ENCODE peak calls at places on chromosome 20, in ten cellular contexts. F is left ventricle myocardium inferior, Y is mesendoderm, U is H1, A is psoas muscle, E is GM23248, G is gastrocnemius medialis, V is cardiac muscle cell, C is endothelial cell of umbilical vein, W is upper lobe of right lung. L is an unnamed sample.

GRCh38 chr20:17680128-17680835 is 1.8 kb downstream of the RRBP1 start:
- DNase-seq in F (peak; percentile 43), Y (peak; percentile 94), U (no peak), A (peak; percentile 72), E (peak; percentile 79), G (peak; percentile 23), V (peak; percentile 26), C (peak; percentile 46), W (peak; percentile 82), L (peak; percentile 37)

GRCh38 chr20:1891263-1892121 is 3.7 kb upstream of the SIRPA start:
- DNase-seq in F (no peak), Y (peak; percentile 71), U (no peak), A (no peak), E (no peak), G (no peak), V (no peak), C (no peak), W (no peak), L (peak; percentile 83)

GRCh38 chr20:18020931-18021330 is 36.8 kb downstream of the OVOL2 start:
- DNase-seq in F (no peak), Y (no peak), U (no peak), A (no peak), E (no peak), G (no peak), V (no peak), C (no peak), W (no peak), L (no peak)

GRCh38 chr20:40322941-40323340 is 366.1 kb downstream of the MAFB start:
- DNase-seq in F (no peak), Y (no peak), U (no peak), A (no peak), E (no peak), G (no peak), V (no peak), C (no peak), W (no peak), L (no peak)

GRCh38 chr20:41141153-41141815 is 3.9 kb downstream of the PLCG1 start:
- DNase-seq in F (peak; percentile 63), Y (no peak), U (no peak), A (peak; percentile 66), E (peak; percentile 31), G (no peak), V (no peak), C (peak; percentile 86), W (peak; percentile 66), L (no peak)

GRCh38 chr20:33311011-33311410 is 28.0 kb downstream of the BPIFB1 start:
- DNase-seq in F (no peak), Y (no peak), U (no peak), A (no peak), E (no peak), G (no peak), V (no peak), C (no peak), W (no peak), L (no peak)

GRCh38 chr20:51356871-51357270 is 185.6 kb downstream of the NFATC2 start:
- DNase-seq in F (no peak), Y (no peak), U (no peak), A (peak; percentile 5), E (no peak), G (no peak), V (no peak), C (no peak), W (peak; percentile 41), L (no peak)

GRCh38 chr20:57143173-57143572 is 123.3 kb downstream of the BMP7 start:
- DNase-seq in F (no peak), Y (no peak), U (no peak), A (no peak), E (no peak), G (no peak), V (no peak), C (no peak), W (no peak), L (no peak)

GRCh38 chr20:17885076-17885475 is 83.5 kb downstream of the SNX5 start:
- DNase-seq in F (no peak), Y (no peak), U (no peak), A (no peak), E (no peak), G (no peak), V (no peak), C (no peak), W (no peak), L (no peak)

GRCh38 chr20:34300809-34301586 is 2.2 kb downstream of the AHCY start:
- DNase-seq in F (peak; percentile 28), Y (peak; percentile 58), U (no peak), A (no peak), E (peak; percentile 23), G (no peak), V (peak; percentile 79), C (no peak), W (no peak), L (no peak)

GRCh38 chr20:14838663-14839650 is 501.5 kb upstream of the FLRT3 start:
- DNase-seq in F (no peak), Y (no peak), U (no peak), A (no peak), E (peak; percentile 3), G (no peak), V (no peak), C (peak; percentile 52), W (no peak), L (no peak)

GRCh38 chr20:47198254-47198671 is 158.2 kb downstream of the ZMYND8 start:
- DNase-seq in F (no peak), Y (no peak), U (no peak), A (peak; percentile 4), E (peak; percentile 43), G (no peak), V (no peak), C (no peak), W (no peak), L (no peak)

GRCh38 chr20:10448270-10449156 is 13.4 kb downstream of the SLX4IP start:
- DNase-seq in F (no peak), Y (no peak), U (no peak), A (no peak), E (peak; percentile 44), G (no peak), V (no peak), C (no peak), W (no peak), L (peak; percentile 63)

GRCh38 chr20:50595988-50596693 is 86.0 kb downstream of the PTPN1 start:
- DNase-seq in F (no peak), Y (peak; percentile 40), U (no peak), A (no peak), E (no peak), G (no peak), V (no peak), C (no peak), W (no peak), L (no peak)

GRCh38 chr20:15619341-15619740 is 953.9 kb downstream of the KIF16B start:
- DNase-seq in F (no peak), Y (no peak), U (no peak), A (no peak), E (no peak), G (no peak), V (no peak), C (no peak), W (no peak), L (no peak)

GRCh38 chr20:6017467-6017866 is 36.4 kb downstream of the LRRN4 start:
- DNase-seq in F (no peak), Y (no peak), U (no peak), A (no peak), E (no peak), G (no peak), V (no peak), C (no peak), W (no peak), L (no peak)

DNA sequence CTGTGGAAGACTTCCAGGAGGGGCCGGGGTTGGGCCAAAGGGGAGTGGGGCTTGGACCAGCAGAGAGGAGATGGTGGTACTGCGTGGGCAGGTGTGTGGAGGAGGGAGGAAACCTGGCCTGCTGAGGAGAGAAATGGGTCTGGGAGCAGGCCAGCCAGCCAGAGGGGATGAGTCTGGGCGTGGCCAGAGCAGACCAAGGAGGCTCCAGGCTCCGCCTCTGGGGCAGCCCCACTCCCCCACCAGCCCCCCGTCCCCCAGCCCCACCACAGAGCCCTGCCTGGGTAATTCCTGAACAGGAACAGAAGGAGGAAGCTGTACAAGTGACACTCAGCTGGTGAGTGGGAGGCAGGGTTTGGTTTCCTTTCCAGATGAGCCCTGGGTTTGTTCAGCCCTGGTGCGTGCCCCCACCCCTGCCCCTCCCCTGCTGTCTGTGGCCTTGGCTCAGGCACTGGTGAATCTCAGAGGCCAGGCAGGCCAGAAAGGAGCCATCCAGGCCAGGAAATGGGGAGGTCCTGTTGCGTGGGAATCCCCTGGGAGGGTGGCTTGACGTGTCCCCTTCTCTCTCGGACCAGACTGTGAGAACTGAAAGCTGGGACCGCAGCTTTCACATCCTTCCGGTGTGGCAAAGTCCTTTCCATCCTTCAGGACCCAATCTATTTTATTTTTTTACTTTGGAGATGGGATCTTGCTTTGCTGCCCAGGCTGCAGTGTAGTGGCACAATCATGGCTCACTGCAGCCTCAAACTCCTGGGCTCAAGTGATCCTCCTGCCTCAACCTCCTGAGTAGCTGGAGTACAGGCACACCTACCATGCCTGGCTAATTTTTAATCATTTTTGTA is 9.4 kb upstream of the SRC start:
- DNase-seq in F (peak; percentile 70), Y (no peak), U (no peak), A (peak; percentile 74), E (peak; percentile 67), G (no peak), V (no peak), C (no peak), W (peak; percentile 84), L (no peak)
- H3K4me3 ChIP-seq in F (no peak overlapping the region), Y (no peak overlapping the region), U (no peak overlapping the region), A (no peak overlapping the region), E (no peak overlapping the region), G (no peak overlapping the region), V (no peak overlapping the region), C (no peak overlapping the region), W (no peak overlapping the region), L (no peak overlapping the region)

GRCh38 chr20:59459586-59459985 is 144.8 kb upstream of the PHACTR3 start:
- DNase-seq in F (no peak), Y (no peak), U (no peak), A (no peak), E (no peak), G (no peak), V (no peak), C (no peak), W (no peak), L (no peak)
- H3K27ac ChIP-seq in F (no peak overlapping the region), Y (no peak overlapping the region), U (no peak overlapping the region), A (no peak overlapping the region), E (no peak overlapping the region), G (no peak overlapping the region), V (no peak overlapping the region), C (no peak overlapping the region), W (no peak overlapping the region), L (no peak overlapping the region)

GRCh38 chr20:62624719-62625455 is 17.4 kb upstream of the SLCO4A1 start:
- DNase-seq in F (no peak), Y (no peak), U (no peak), A (peak; percentile 66), E (no peak), G (no peak), V (no peak), C (no peak), W (no peak), L (no peak)
- H3K4me3 ChIP-seq in F (no peak overlapping the region), Y (no peak overlapping the region), U (no peak overlapping the region), A (no peak overlapping the region), E (no peak overlapping the region), G (no peak overlapping the region), V (no peak overlapping the region), C (no peak overlapping the region), W (no peak overlapping the region), L (no peak overlapping the region)

DNA sequence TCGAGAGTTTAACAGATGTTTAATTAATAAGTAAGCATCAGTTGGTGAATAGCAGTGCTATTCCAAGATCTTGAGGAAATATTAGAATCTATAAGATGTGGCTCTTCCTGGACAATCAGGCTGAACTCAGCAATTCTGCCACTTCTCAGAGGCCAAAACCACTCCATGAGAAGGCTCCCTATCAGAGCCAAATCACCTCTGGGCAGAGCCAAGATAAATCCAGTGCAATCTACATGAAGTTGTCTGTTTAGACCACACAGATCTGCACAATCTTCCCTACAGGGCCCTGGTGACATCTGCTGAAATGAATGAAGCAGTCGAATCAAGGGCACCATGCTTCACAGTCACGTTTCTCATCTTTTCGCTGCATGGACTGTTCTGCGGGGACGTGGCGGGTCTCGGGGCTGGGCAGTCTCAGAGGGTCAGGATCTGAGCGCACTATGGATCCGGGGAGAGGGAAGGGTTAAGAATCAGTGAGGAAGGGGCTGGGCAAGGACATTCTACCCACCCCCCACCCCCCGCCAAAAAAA is 60.1 kb upstream of the CD93 start:
- DNase-seq in F (no peak), Y (no peak), U (no peak), A (no peak), E (peak; percentile 23), G (no peak), V (no peak), C (no peak), W (no peak), L (no peak)
- H3K27ac ChIP-seq in F (no peak overlapping the region), Y (no peak overlapping the region), U (no peak overlapping the region), A (peak overlapping the region; percentile 96), E (peak overlapping the region; percentile 97), G (peak overlapping the region; percentile 94), V (no peak overlapping the region), C (peak overlapping the region; percentile 88), W (no peak overlapping the region), L (no peak overlapping the region)

L was measured in A673.